ENCODE peak calls at places on chromosome 5, in seven cellular contexts. A, T, E, I, V, Q and J are unnamed samples.

GRCh38 chr5:132104561-132104960 is 31.0 kb downstream of the CSF2 start:
- DNase-seq in A (no peak), Q (no peak), I (no peak), T (no peak), E (peak), V (no peak), J (no peak)

GRCh38 chr5:176803027-176803942 is 7.1 kb upstream of the UNC5A start:
- DNase-seq in E (no peak), A (no peak), V (no peak), T (no peak), Q (no peak), I (no peak), J (no peak)

GRCh38 chr5:120228262-120229031 is 235.7 kb upstream of the PRR16 start:
- DNase-seq in V (no peak), A (no peak), I (no peak), E (peak), Q (no peak), T (no peak), J (no peak)

GRCh38 chr5:135241536-135241935 is 157.5 kb downstream of the MACROH2A1 start:
- DNase-seq in I (no peak), E (no peak), A (no peak), Q (no peak), T (no peak), V (no peak), J (no peak)

GRCh38 chr5:59322058-59322457 is 571.5 kb downstream of the PDE4D start:
- DNase-seq in A (no peak), V (no peak), Q (no peak), I (no peak), T (no peak), E (no peak), J (no peak)

GRCh38 chr5:85647349-85648127 is 970.2 kb upstream of the COX7C start:
- DNase-seq in Q (no peak), T (no peak), I (no peak), E (no peak), A (no peak), V (no peak), J (no peak)

GRCh38 chr5:107232793-107233192 is 437.9 kb downstream of the EFNA5 start:
- DNase-seq in I (no peak), T (no peak), A (no peak), E (no peak), Q (no peak), V (no peak), J (no peak)

GRCh38 chr5:81401266-81401665 is 7.3 kb upstream of the ACOT12 start:
- DNase-seq in E (no peak), A (no peak), Q (no peak), V (no peak), I (no peak), T (no peak), J (no peak)

GRCh38 chr5:40679998-40680681 is 425 bp downstream of the PTGER4 start:
- DNase-seq in A (no peak), T (no peak), E (peak), V (no peak), I (no peak), Q (peak), J (no peak)

GRCh38 chr5:135831439-135832262 is 2.8 kb upstream of the SLC25A48 start:
- DNase-seq in E (no peak), T (no peak), V (no peak), I (no peak), A (no peak), Q (no peak), J (no peak)

GRCh38 chr5:111379391-111379816 is 132.9 kb downstream of the STARD4 start:
- DNase-seq in V (no peak), A (no peak), I (no peak), E (no peak), Q (no peak), T (no peak), J (no peak)

GRCh38 chr5:134240421-134240962 is 14.6 kb upstream of the PPP2CA start:
- DNase-seq in A (peak), I (peak), E (peak), Q (no peak), T (peak), V (no peak), J (peak)

GRCh38 chr5:56023296-56023695 is 28.5 kb upstream of the IL6ST start:
- DNase-seq in A (no peak), Q (no peak), V (no peak), T (no peak), I (no peak), E (no peak), J (no peak)

GRCh38 chr5:179387151-179388110 is 42.2 kb upstream of the ADAMTS2 start:
- DNase-seq in Q (no peak), E (no peak), A (no peak), T (no peak), V (no peak), I (no peak), J (no peak)

GRCh38 chr5:63743096-63743798 is 219.0 kb downstream of the HTR1A start:
- DNase-seq in E (no peak), Q (no peak), V (no peak), I (no peak), T (no peak), A (no peak), J (no peak)

GRCh38 chr5:150485770-150486401 is 22.0 kb upstream of the NDST1 start:
- DNase-seq in T (no peak), Q (peak), V (peak), E (peak), A (no peak), I (no peak), J (no peak)

GRCh38 chr5:93578179-93578812 is 2.7 kb downstream of the NR2F1-AS1 start:
- DNase-seq in T (no peak), I (no peak), V (no peak), Q (peak), E (no peak), A (peak), J (no peak)

GRCh38 chr5:8908055-8908683 is 637.7 kb downstream of the SEMA5A start:
- DNase-seq in I (peak), V (no peak), Q (peak), A (peak), T (no peak), E (peak), J (no peak)

GRCh38 chr5:141742866-141743651 is 61.0 kb upstream of the ARAP3 start:
- DNase-seq in I (peak), Q (no peak), T (peak), A (peak), V (no peak), E (peak), J (no peak)

GRCh38 chr5:61619289-61619688 is 287.2 kb downstream of the ZSWIM6 start:
- DNase-seq in Q (no peak), I (no peak), V (no peak), A (no peak), T (no peak), E (no peak), J (no peak)

GRCh38 chr5:89086687-89087086 is 203.7 kb upstream of the MEF2C start:
- DNase-seq in I (no peak), E (no peak), V (no peak), T (no peak), A (no peak), Q (no peak), J (no peak)

GRCh38 chr5:150801117-150801927 is 22.8 kb downstream of the SMIM3 start:
- DNase-seq in A (peak), E (peak), Q (no peak), V (peak), I (no peak), T (peak), J (no peak)

GRCh38 chr5:89437450-89438435 is 554.8 kb upstream of the MEF2C start:
- DNase-seq in I (peak), T (peak), A (peak), V (no peak), E (peak), Q (no peak), J (peak)

GRCh38 chr5:135596364-135596763 is 17.6 kb upstream of the CXCL14 start:
- DNase-seq in I (no peak), V (no peak), T (no peak), Q (no peak), A (no peak), E (no peak), J (no peak)

GRCh38 chr5:139451878-139452660 is 10.5 kb downstream of the ECSCR start:
- DNase-seq in V (no peak), E (no peak), I (no peak), T (no peak), A (no peak), Q (no peak), J (no peak)

GRCh38 chr5:102589661-102590060 is 90.9 kb upstream of the SLCO6A1 start:
- DNase-seq in E (peak), A (no peak), Q (no peak), I (no peak), V (no peak), T (no peak), J (no peak)

GRCh38 chr5:113989913-113990305 is 372.0 kb upstream of the KCNN2 start:
- DNase-seq in A (no peak), V (no peak), T (no peak), Q (no peak), E (no peak), I (no peak), J (no peak)

GRCh38 chr5:134524826-134525686 is at the start of gene JADE2:
- DNase-seq in E (peak), V (peak), T (no peak), Q (peak), A (peak), I (peak), J (no peak)

GRCh38 chr5:3417376-3417943 is 178.2 kb upstream of the IRX1 start:
- DNase-seq in A (no peak), I (no peak), V (no peak), T (no peak), E (no peak), Q (no peak), J (no peak)

GRCh38 chr5:107570805-107571531 is 99.8 kb downstream of the EFNA5 start:
- DNase-seq in Q (peak), V (no peak), A (no peak), E (no peak), T (no peak), I (peak), J (no peak)

GRCh38 chr5:180636403-180637075 is 12.9 kb downstream of the FLT4 start:
- DNase-seq in Q (peak), A (no peak), V (no peak), I (peak), E (no peak), T (no peak), J (peak)

DNA sequence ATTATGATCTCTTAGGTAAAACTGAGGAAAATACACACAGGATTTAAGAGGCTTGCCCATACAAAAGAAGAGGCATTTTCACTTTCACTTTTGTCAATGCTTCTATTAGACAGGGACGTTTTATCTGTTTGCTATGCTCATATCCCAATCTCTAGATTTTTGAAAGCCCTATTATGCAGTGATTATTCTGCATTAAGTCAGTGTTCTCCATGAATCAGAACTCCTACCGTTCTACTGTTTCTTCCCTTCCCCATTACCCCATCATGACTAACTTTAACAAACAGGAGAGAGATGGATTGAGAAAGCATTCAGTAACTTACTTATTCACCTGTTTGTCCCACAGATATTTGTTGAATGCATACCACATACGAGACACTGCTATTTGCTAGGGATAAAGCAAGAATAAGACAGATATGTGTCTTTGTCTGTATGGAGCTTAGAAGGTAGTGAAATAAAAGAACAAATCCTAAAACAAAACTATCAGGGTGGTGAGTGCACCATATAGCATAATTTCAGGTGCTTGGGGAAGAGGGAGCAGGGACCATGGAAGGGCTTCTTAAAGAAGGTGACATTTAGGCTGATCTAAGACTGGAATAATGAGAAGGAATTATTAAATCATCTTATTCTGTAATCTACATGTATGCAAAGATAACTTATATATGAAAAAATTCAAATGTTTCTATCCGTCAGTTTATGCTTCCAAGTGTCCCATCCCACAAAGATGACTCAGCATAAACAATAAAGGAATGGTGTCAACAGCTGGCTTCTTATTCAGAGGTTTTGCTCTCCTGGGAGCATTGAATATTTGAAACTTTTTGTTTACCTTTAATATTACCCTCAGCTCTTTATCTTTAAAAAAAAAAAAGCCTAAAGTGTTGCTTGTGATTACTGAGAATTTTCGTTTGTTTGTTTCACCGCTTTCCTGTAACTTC is 328.1 kb downstream of the HINT1 start:
- DNase-seq in V (no peak), Q (no peak), E (peak), I (no peak), T (peak), A (peak), J (peak)
- H3K4me3 ChIP-seq in V (peak), Q (no peak), E (peak), I (peak), T (peak), A (peak), J (peak)

GRCh38 chr5:126648471-126648870 is 47.7 kb downstream of the PHAX start:
- DNase-seq in T (no peak), E (no peak), V (no peak), A (no peak), I (no peak), Q (no peak), J (no peak)
- H3K4me3 ChIP-seq in T (no peak), E (no peak), V (no peak), A (no peak), I (no peak), Q (no peak), J (no peak)

GRCh38 chr5:14440598-14441401 is 140.8 kb upstream of the OTULINL start:
- DNase-seq in I (peak), V (peak), T (peak), Q (no peak), A (peak), E (peak), J (peak)
- H3K4me3 ChIP-seq in I (peak), V (peak), T (peak), Q (no peak), A (peak), E (peak), J (peak)

DNA sequence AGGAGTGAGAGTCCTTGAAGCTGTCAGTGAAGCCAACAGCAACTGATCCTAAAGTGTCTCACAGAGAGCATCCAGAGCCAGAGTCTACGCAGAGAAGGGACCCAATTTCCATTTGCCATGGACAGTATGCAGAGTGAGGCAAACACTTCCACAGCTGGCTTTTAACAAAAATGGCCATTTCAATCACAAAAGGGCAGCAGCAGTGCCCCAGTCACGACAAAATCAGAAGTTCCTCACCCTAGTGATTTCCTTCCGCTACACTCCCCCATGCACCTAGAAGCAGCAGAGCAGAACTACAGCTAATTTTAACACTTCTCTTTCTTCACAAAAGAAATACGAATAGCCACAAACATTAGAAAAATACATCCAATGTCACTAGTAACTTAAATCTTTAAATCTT is 27.9 kb downstream of the FBXW11 start:
- DNase-seq in I (no peak), V (no peak), E (no peak), Q (no peak), A (no peak), T (no peak), J (no peak)
- H3K4me3 ChIP-seq in I (no peak), V (no peak), E (no peak), Q (no peak), A (no peak), T (no peak), J (no peak)

DNA sequence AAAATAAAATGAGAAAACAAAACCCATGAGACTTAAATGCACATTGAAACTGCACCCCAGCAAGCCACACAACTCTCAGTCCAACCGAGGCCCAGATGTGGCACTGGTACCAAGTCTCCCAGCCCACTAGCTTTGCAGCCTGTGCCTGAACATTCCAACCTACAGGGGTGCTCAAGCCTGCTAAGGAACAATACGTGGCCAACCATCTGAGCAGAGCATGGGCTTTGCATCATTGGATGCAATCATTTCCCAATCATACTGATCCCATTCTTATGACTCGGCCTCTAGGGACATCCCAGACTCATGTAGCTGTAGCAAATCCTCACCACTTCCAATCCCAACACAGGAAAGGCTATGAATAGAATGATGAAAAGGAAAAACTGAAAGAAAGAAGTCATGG is 297.2 kb downstream of the SPOCK1 start:
- DNase-seq in Q (no peak), I (peak), T (no peak), V (peak), A (peak), E (peak), J (peak)
- H3K4me3 ChIP-seq in Q (no peak), I (no peak), T (no peak), V (no peak), A (no peak), E (peak), J (no peak)

DNA sequence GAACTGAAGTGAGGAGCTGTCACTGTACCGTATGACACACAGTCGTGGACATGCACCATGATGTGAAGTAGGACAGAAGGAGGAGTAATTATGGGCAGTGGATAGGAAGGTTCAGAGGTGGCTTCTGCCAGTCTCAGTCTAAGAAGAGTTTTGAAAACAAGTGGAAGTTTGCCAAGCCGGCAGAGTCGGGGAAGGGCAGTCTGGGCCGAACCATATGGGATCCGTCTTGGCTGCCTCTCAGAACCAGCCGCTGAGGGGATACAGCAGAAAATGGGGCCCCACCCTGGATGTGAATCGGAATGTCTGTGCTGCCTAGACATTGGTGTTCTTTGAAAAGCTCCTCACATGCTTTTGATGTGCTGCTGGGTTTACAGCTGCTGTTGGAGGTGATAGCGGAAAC is 11.1 kb downstream of the SNX18 start:
- DNase-seq in V (no peak), Q (no peak), E (no peak), A (no peak), I (no peak), T (no peak), J (no peak)
- H3K4me3 ChIP-seq in V (no peak), Q (no peak), E (no peak), A (no peak), I (no peak), T (no peak), J (no peak)

DNA sequence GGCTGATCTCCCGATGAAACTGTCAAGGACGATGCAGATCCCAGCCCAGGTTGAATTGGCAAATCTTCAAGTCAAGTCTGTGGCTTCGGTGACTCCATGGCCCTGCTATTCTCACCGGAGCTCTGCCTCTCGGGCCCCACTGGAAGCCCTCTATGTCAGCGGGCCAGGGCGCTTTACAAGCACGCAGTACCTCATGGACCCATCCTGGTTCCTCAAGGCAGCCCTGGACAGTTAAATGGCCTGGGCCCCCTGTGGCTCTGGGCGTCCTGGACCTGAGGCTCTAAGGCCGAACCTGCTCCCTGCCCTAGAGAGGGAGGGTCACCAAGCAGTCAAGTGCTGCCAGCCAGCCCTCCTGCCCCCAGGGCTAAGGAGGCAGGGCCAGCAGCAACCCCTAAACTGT is 45.3 kb downstream of the STC2 start:
- DNase-seq in A (no peak), E (no peak), I (no peak), V (no peak), Q (no peak), T (no peak), J (no peak)
- H3K4me3 ChIP-seq in A (no peak), E (no peak), I (no peak), V (no peak), Q (no peak), T (no peak), J (no peak)

DNA sequence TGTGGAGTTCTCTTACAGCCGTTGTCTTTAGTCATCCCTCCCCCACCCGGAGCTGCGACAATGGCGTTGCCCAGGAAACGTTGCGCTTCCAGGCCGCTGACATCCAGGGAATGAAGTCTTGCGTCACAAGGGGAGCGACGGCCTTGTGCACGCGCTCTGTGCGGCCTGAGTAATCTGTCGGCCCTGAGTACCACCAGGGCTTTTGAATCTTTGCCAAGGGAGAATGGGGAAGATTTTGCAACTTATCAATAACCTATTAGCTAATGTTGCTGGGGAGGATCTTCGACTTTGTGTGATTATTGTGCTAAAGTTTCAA is at the start of gene SOX30:
- DNase-seq in I (no peak), Q (no peak), E (no peak), A (no peak), V (no peak), T (no peak), J (no peak)
- H3K4me3 ChIP-seq in I (peak), Q (peak), E (peak), A (peak), V (peak), T (peak), J (peak)

GRCh38 chr5:64887910-64888309 is 119.2 kb downstream of the CWC27 start:
- DNase-seq in Q (no peak), A (no peak), I (no peak), E (no peak), T (no peak), V (no peak), J (no peak)
- H3K4me3 ChIP-seq in Q (no peak), A (no peak), I (no peak), E (no peak), T (no peak), V (no peak), J (no peak)